ENCODE peak calls at places on chromosomes 5 and 9, in five cellular contexts. N, F, E, M and X are unnamed samples.

GRCh38 chr9:38319496-38320173 is 72.9 kb upstream of the ALDH1B1 start:
- DNase-seq in M (no peak), E (no peak), F (no peak), N (no peak), X (no peak)

GRCh38 chr5:96209829-96210228 is 223.2 kb downstream of the PCSK1 start:
- DNase-seq in M (no peak), N (no peak), F (no peak), E (no peak), X (no peak)

GRCh38 chr9:137396227-137396626 is 26.7 kb downstream of the EXD3 start:
- DNase-seq in E (no peak), M (no peak), N (no peak), F (no peak), X (no peak)

GRCh38 chr9:70362952-70363351 is 51.5 kb downstream of the KLF9 start:
- DNase-seq in N (no peak), M (no peak), E (no peak), F (no peak), X (no peak)

GRCh38 chr9:136147038-136147889 is 28.6 kb upstream of the TMEM250 start:
- DNase-seq in F (no peak), M (peak), N (no peak), E (no peak), X (no peak)

GRCh38 chr5:82100303-82101077 is 128.7 kb downstream of the ATG10 start:
- DNase-seq in E (no peak), N (no peak), F (peak), M (peak), X (no peak)

GRCh38 chr9:135893104-135893503 is 14.2 kb downstream of the CAMSAP1 start:
- DNase-seq in E (no peak), M (no peak), F (no peak), N (no peak), X (no peak)

GRCh38 chr5:34991486-34992238 is 56.1 kb downstream of the AGXT2 start:
- DNase-seq in N (no peak), F (no peak), M (no peak), E (no peak), X (no peak)

GRCh38 chr5:143337946-143338345 is 65.5 kb downstream of the NR3C1 start:
- DNase-seq in M (no peak), E (no peak), N (no peak), F (no peak), X (no peak)

GRCh38 chr9:129548571-129549135 is 72.2 kb downstream of the C9orf50 start:
- DNase-seq in F (no peak), E (no peak), N (no peak), M (no peak), X (peak)

GRCh38 chr9:95018099-95018927 is 291.8 kb downstream of the AOPEP start:
- DNase-seq in F (peak), E (peak), N (no peak), M (no peak), X (peak)

GRCh38 chr5:144429905-144430304 is 259.2 kb downstream of the KCTD16 start:
- DNase-seq in M (no peak), N (no peak), E (no peak), F (no peak), X (no peak)

GRCh38 chr9:97985058-97985861 is 2.1 kb downstream of the ANP32B start:
- DNase-seq in N (peak), M (peak), E (no peak), F (peak), X (no peak)

GRCh38 chr5:16615737-16616535 is 861 bp downstream of the RETREG1 start:
- DNase-seq in E (no peak), M (peak), F (peak), N (no peak), X (no peak)

GRCh38 chr5:155259648-155260047 is 246.1 kb downstream of the KIF4B start:
- DNase-seq in F (no peak), M (no peak), E (no peak), N (no peak), X (no peak)

GRCh38 chr9:124527781-124528180 is 20.6 kb upstream of the NR5A1 start:
- DNase-seq in M (no peak), F (no peak), E (no peak), N (no peak), X (no peak)

GRCh38 chr5:79200573-79201183 is 35.3 kb upstream of the JMY start:
- DNase-seq in E (no peak), F (no peak), M (peak), N (no peak), X (no peak)

GRCh38 chr5:97729938-97730337 is 546.9 kb upstream of the RIOK2 start:
- DNase-seq in N (no peak), M (no peak), F (no peak), E (no peak), X (no peak)

GRCh38 chr5:15510816-15511215 is 10.8 kb downstream of the FBXL7 start:
- DNase-seq in M (no peak), N (no peak), F (no peak), E (no peak), X (no peak)

GRCh38 chr5:177134653-177135225 is 1.2 kb downstream of the NSD1 start:
- DNase-seq in F (peak), N (no peak), M (no peak), E (no peak), X (no peak)

GRCh38 chr5:150078802-150079654 is 7.3 kb downstream of the CSF1R start:
- DNase-seq in N (no peak), F (no peak), M (peak), E (peak), X (no peak)

GRCh38 chr5:142290574-142291299 is 34.1 kb downstream of the SPRY4 start:
- DNase-seq in F (no peak), E (peak), M (no peak), N (no peak), X (no peak)

GRCh38 chr9:69136781-69137180 is 37.3 kb upstream of the TJP2 start:
- DNase-seq in M (no peak), N (no peak), E (peak), F (no peak), X (no peak)

GRCh38 chr5:84213861-84214260 is 170.8 kb downstream of the EDIL3 start:
- DNase-seq in F (no peak), N (no peak), E (no peak), M (no peak), X (no peak)

GRCh38 chr9:102185371-102185770 is 446.9 kb upstream of the GRIN3A start:
- DNase-seq in N (no peak), E (no peak), F (no peak), M (no peak), X (no peak)

GRCh38 chr9:126957687-126958053 is 43.1 kb downstream of the RALGPS1 start:
- DNase-seq in M (no peak), E (no peak), F (no peak), N (no peak), X (no peak)

GRCh38 chr5:144003636-144004035 is 166.8 kb downstream of the YIPF5 start:
- DNase-seq in M (no peak), E (no peak), N (no peak), F (no peak), X (no peak)

GRCh38 chr5:171907731-171908343 is 98.6 kb downstream of the FBXW11 start:
- DNase-seq in F (peak), N (no peak), E (peak), M (peak), X (no peak)

GRCh38 chr9:37156205-37156604 is 35.8 kb downstream of the ZCCHC7 start:
- DNase-seq in M (no peak), F (no peak), E (no peak), N (no peak), X (no peak)

GRCh38 chr5:155564541-155564940 is 551.0 kb downstream of the KIF4B start:
- DNase-seq in M (no peak), F (no peak), N (no peak), E (no peak), X (no peak)

GRCh38 chr5:149212203-149212951 is 59.3 kb upstream of the AFAP1L1 start:
- DNase-seq in E (peak), F (no peak), M (no peak), N (no peak), X (no peak)

GRCh38 chr5:81848368-81848767 is 97.5 kb upstream of the SSBP2 start:
- DNase-seq in E (no peak), F (no peak), N (no peak), M (no peak), X (no peak)

GRCh38 chr9:37486616-37487544 is 1.1 kb downstream of the POLR1E start:
- DNase-seq in E (peak), N (no peak), F (no peak), M (no peak), X (no peak)

GRCh38 chr5:175876107-175876506 is 4.7 kb downstream of the CPLX2 start:
- DNase-seq in M (no peak), F (no peak), E (no peak), N (no peak), X (no peak)

GRCh38 chr9:113886003-113886324 is 9.9 kb downstream of the ZNF618 start:
- DNase-seq in F (no peak), E (no peak), N (no peak), M (no peak), X (no peak)
- H3K4me3 ChIP-seq in F (no peak), E (peak), N (no peak), M (no peak), X (peak)

GRCh38 chr5:14443665-14444064 is 137.9 kb upstream of the OTULINL start:
- DNase-seq in F (no peak), E (no peak), N (no peak), M (no peak), X (no peak)
- H3K4me3 ChIP-seq in F (no peak), E (no peak), N (no peak), M (no peak), X (no peak)

GRCh38 chr5:74145904-74146303 is 494.6 kb downstream of the ENC1 start:
- DNase-seq in E (no peak), N (no peak), M (no peak), F (peak), X (peak)
- H3K4me3 ChIP-seq in E (no peak), N (no peak), M (no peak), F (no peak), X (no peak)

GRCh38 chr5:140630296-140630695 is 2.7 kb downstream of the CD14 start:
- DNase-seq in N (no peak), M (no peak), F (no peak), E (no peak), X (no peak)
- H3K4me3 ChIP-seq in N (no peak), M (no peak), F (no peak), E (no peak), X (peak)

GRCh38 chr5:135059000-135059923 is 25.2 kb upstream of the PITX1 start:
- DNase-seq in N (no peak), M (peak), F (no peak), E (no peak), X (no peak)

GRCh38 chr5:135062216-135063055 is 28.4 kb upstream of the PITX1 start:
- DNase-seq in F (no peak), N (no peak), M (peak), E (no peak), X (peak)

GRCh38 chr5:135058326-135058725 is 24.3 kb upstream of the PITX1 start:
- DNase-seq in F (no peak), N (no peak), E (no peak), M (no peak), X (no peak)

GRCh38 chr5:135061001-135061400 is 27.0 kb upstream of the PITX1 start:
- DNase-seq in E (no peak), M (no peak), F (no peak), N (no peak), X (no peak)

GRCh38 chr5:135060021-135060420 is 26.0 kb upstream of the PITX1 start:
- DNase-seq in E (no peak), M (no peak), N (no peak), F (no peak), X (no peak)
- H3K4me3 ChIP-seq in E (no peak), M (no peak), N (no peak), F (no peak), X (no peak)

GRCh38 chr5:131786900-131787692 is 9.7 kb downstream of the FNIP1 start:
- DNase-seq in F (no peak), E (no peak), N (no peak), M (no peak), X (no peak)
- H3K4me3 ChIP-seq in F (no peak), E (no peak), N (no peak), M (no peak), X (no peak)

DNA sequence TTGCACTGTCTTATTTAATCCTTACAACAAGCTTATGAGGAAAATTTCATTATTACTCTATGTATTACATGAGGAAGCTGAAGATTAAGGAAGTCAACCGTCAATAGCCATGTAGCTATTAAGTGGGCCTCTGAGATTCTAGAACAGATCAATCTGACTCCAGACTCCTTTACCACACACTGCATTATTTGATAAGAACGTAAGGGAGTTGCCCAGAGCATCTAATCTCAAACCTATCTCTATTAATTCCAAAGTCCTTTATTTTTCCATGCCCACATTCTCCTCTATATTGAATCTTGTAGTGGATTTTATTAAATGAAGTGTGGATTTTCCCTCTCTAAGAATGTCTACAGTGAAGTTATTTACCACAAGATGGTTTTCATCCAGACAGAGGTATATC is 118.2 kb upstream of the MTAP start:
- DNase-seq in F (no peak), N (no peak), E (no peak), M (no peak), X (no peak)
- H3K4me3 ChIP-seq in F (no peak), N (no peak), E (no peak), M (no peak), X (no peak)